ENCODE peak calls at places on chromosomes 1 and 21, in ten cellular contexts. One of them, this sample, is unnamed.

GRCh38 chr21:18249542-18250152 is 5.0 kb downstream of the CHODL start:
- DNase-seq in heart right ventricle: no peak
- DNase-seq in cardiac muscle cell: no peak
- DNase-seq in AG09309: no peak
- DNase-seq in left ventricle myocardium inferior: no peak
- DNase-seq in spleen: no peak
- DNase-seq in heart left ventricle: no peak
- DNase-seq in fibroblast of the aortic adventitia: no peak
- DNase-seq in Peyer's patch: no peak
- DNase-seq in coronary artery: no peak
- DNase-seq in this sample: no peak

GRCh38 chr1:68975534-68975933 is 478.7 kb upstream of the DEPDC1 start:
- DNase-seq in Peyer's patch: no peak
- DNase-seq in coronary artery: no peak
- DNase-seq in heart right ventricle: no peak
- DNase-seq in cardiac muscle cell: peak
- DNase-seq in heart left ventricle: no peak
- DNase-seq in fibroblast of the aortic adventitia: peak
- DNase-seq in spleen: no peak
- DNase-seq in AG09309: no peak
- DNase-seq in left ventricle myocardium inferior: no peak
- DNase-seq in this sample: no peak

GRCh38 chr1:3914911-3915310 is 14.8 kb upstream of the C1orf174 start:
- DNase-seq in Peyer's patch: peak
- DNase-seq in heart left ventricle: no peak
- DNase-seq in heart right ventricle: no peak
- DNase-seq in left ventricle myocardium inferior: no peak
- DNase-seq in AG09309: no peak
- DNase-seq in fibroblast of the aortic adventitia: no peak
- DNase-seq in spleen: no peak
- DNase-seq in cardiac muscle cell: no peak
- DNase-seq in coronary artery: no peak
- DNase-seq in this sample: no peak

GRCh38 chr1:93614550-93615200 is 67.0 kb downstream of the BCAR3 start:
- DNase-seq in heart left ventricle: no peak
- DNase-seq in cardiac muscle cell: no peak
- DNase-seq in Peyer's patch: peak
- DNase-seq in spleen: no peak
- DNase-seq in left ventricle myocardium inferior: no peak
- DNase-seq in coronary artery: no peak
- DNase-seq in AG09309: no peak
- DNase-seq in fibroblast of the aortic adventitia: peak
- DNase-seq in heart right ventricle: no peak
- DNase-seq in this sample: no peak

GRCh38 chr1:117077267-117077666 is 17.1 kb downstream of the TTF2 start:
- DNase-seq in fibroblast of the aortic adventitia: peak
- DNase-seq in cardiac muscle cell: peak
- DNase-seq in heart left ventricle: no peak
- DNase-seq in left ventricle myocardium inferior: no peak
- DNase-seq in spleen: no peak
- DNase-seq in heart right ventricle: no peak
- DNase-seq in AG09309: peak
- DNase-seq in Peyer's patch: no peak
- DNase-seq in coronary artery: no peak
- DNase-seq in this sample: no peak

GRCh38 chr1:94713472-94714141 is 106.5 kb upstream of the SLC44A3 start:
- DNase-seq in AG09309: peak
- DNase-seq in spleen: peak
- DNase-seq in cardiac muscle cell: peak
- DNase-seq in coronary artery: no peak
- DNase-seq in fibroblast of the aortic adventitia: peak
- DNase-seq in heart left ventricle: peak
- DNase-seq in heart right ventricle: peak
- DNase-seq in left ventricle myocardium inferior: peak
- DNase-seq in Peyer's patch: peak
- DNase-seq in this sample: peak

GRCh38 chr1:67611841-67612240 is 73.2 kb upstream of the GADD45A start:
- DNase-seq in heart right ventricle: no peak
- DNase-seq in spleen: no peak
- DNase-seq in Peyer's patch: no peak
- DNase-seq in heart left ventricle: no peak
- DNase-seq in coronary artery: no peak
- DNase-seq in AG09309: no peak
- DNase-seq in left ventricle myocardium inferior: no peak
- DNase-seq in cardiac muscle cell: no peak
- DNase-seq in fibroblast of the aortic adventitia: no peak
- DNase-seq in this sample: no peak

GRCh38 chr1:1962752-1963151 is 40.8 kb downstream of the CFAP74 start:
- DNase-seq in cardiac muscle cell: no peak
- DNase-seq in fibroblast of the aortic adventitia: no peak
- DNase-seq in AG09309: no peak
- DNase-seq in coronary artery: no peak
- DNase-seq in spleen: no peak
- DNase-seq in heart right ventricle: no peak
- DNase-seq in left ventricle myocardium inferior: no peak
- DNase-seq in Peyer's patch: no peak
- DNase-seq in heart left ventricle: no peak
- DNase-seq in this sample: no peak

GRCh38 chr1:92883297-92883696 is 51.5 kb downstream of the RPL5 start:
- DNase-seq in heart left ventricle: no peak
- DNase-seq in coronary artery: no peak
- DNase-seq in AG09309: no peak
- DNase-seq in heart right ventricle: no peak
- DNase-seq in fibroblast of the aortic adventitia: no peak
- DNase-seq in left ventricle myocardium inferior: no peak
- DNase-seq in cardiac muscle cell: no peak
- DNase-seq in spleen: no peak
- DNase-seq in Peyer's patch: no peak
- DNase-seq in this sample: no peak

GRCh38 chr1:32334864-32335618 is 992 bp downstream of the MARCKSL1 start:
- DNase-seq in cardiac muscle cell: peak
- DNase-seq in heart left ventricle: peak
- DNase-seq in heart right ventricle: no peak
- DNase-seq in fibroblast of the aortic adventitia: peak
- DNase-seq in Peyer's patch: peak
- DNase-seq in AG09309: no peak
- DNase-seq in coronary artery: no peak
- DNase-seq in left ventricle myocardium inferior: peak
- DNase-seq in spleen: peak
- DNase-seq in this sample: no peak

GRCh38 chr1:60949154-60949825 is 133.1 kb upstream of the NFIA start:
- DNase-seq in Peyer's patch: no peak
- DNase-seq in AG09309: no peak
- DNase-seq in heart left ventricle: no peak
- DNase-seq in fibroblast of the aortic adventitia: no peak
- DNase-seq in left ventricle myocardium inferior: no peak
- DNase-seq in spleen: no peak
- DNase-seq in cardiac muscle cell: no peak
- DNase-seq in heart right ventricle: no peak
- DNase-seq in coronary artery: no peak
- DNase-seq in this sample: no peak

GRCh38 chr1:183632964-183633363 is 2.6 kb downstream of the ARPC5 start:
- DNase-seq in Peyer's patch: no peak
- DNase-seq in left ventricle myocardium inferior: no peak
- DNase-seq in fibroblast of the aortic adventitia: no peak
- DNase-seq in spleen: no peak
- DNase-seq in heart right ventricle: no peak
- DNase-seq in AG09309: no peak
- DNase-seq in coronary artery: no peak
- DNase-seq in heart left ventricle: no peak
- DNase-seq in cardiac muscle cell: no peak
- DNase-seq in this sample: no peak

GRCh38 chr1:67149179-67149770 is 14.5 kb upstream of the C1orf141 start:
- DNase-seq in fibroblast of the aortic adventitia: peak
- DNase-seq in heart right ventricle: peak
- DNase-seq in spleen: peak
- DNase-seq in left ventricle myocardium inferior: peak
- DNase-seq in cardiac muscle cell: peak
- DNase-seq in coronary artery: no peak
- DNase-seq in Peyer's patch: peak
- DNase-seq in AG09309: peak
- DNase-seq in heart left ventricle: peak
- DNase-seq in this sample: peak

GRCh38 chr1:217373761-217374701 is 256.9 kb downstream of the GPATCH2 start:
- DNase-seq in heart left ventricle: no peak
- DNase-seq in Peyer's patch: no peak
- DNase-seq in heart right ventricle: no peak
- DNase-seq in coronary artery: no peak
- DNase-seq in fibroblast of the aortic adventitia: no peak
- DNase-seq in cardiac muscle cell: no peak
- DNase-seq in AG09309: no peak
- DNase-seq in left ventricle myocardium inferior: no peak
- DNase-seq in spleen: no peak
- DNase-seq in this sample: no peak

GRCh38 chr1:247639381-247639981 is 34.1 kb downstream of the OR2G3 start:
- DNase-seq in left ventricle myocardium inferior: peak
- DNase-seq in spleen: peak
- DNase-seq in coronary artery: no peak
- DNase-seq in Peyer's patch: peak
- DNase-seq in cardiac muscle cell: peak
- DNase-seq in AG09309: no peak
- DNase-seq in fibroblast of the aortic adventitia: peak
- DNase-seq in heart left ventricle: peak
- DNase-seq in heart right ventricle: peak
- DNase-seq in this sample: no peak
- H3K4me3 ChIP-seq in left ventricle myocardium inferior: peak
- H3K4me3 ChIP-seq in spleen: peak
- H3K4me3 ChIP-seq in coronary artery: peak
- H3K4me3 ChIP-seq in Peyer's patch: peak
- H3K4me3 ChIP-seq in cardiac muscle cell: no peak
- H3K4me3 ChIP-seq in AG09309: no peak
- H3K4me3 ChIP-seq in fibroblast of the aortic adventitia: no peak
- H3K4me3 ChIP-seq in heart left ventricle: peak
- H3K4me3 ChIP-seq in heart right ventricle: no peak
- H3K4me3 ChIP-seq in this sample: no peak

GRCh38 chr1:157951219-157951618 is 42.2 kb upstream of the KIRREL1 start:
- DNase-seq in AG09309: no peak
- DNase-seq in heart left ventricle: no peak
- DNase-seq in Peyer's patch: no peak
- DNase-seq in left ventricle myocardium inferior: no peak
- DNase-seq in cardiac muscle cell: no peak
- DNase-seq in spleen: no peak
- DNase-seq in heart right ventricle: no peak
- DNase-seq in fibroblast of the aortic adventitia: no peak
- DNase-seq in coronary artery: no peak
- DNase-seq in this sample: no peak

GRCh38 chr1:157952601-157953000 is 40.8 kb upstream of the KIRREL1 start:
- DNase-seq in fibroblast of the aortic adventitia: no peak
- DNase-seq in heart left ventricle: no peak
- DNase-seq in coronary artery: no peak
- DNase-seq in heart right ventricle: no peak
- DNase-seq in Peyer's patch: peak
- DNase-seq in spleen: no peak
- DNase-seq in cardiac muscle cell: no peak
- DNase-seq in AG09309: no peak
- DNase-seq in left ventricle myocardium inferior: no peak
- DNase-seq in this sample: no peak

GRCh38 chr1:157944666-157945280 is 48.7 kb upstream of the KIRREL1 start:
- DNase-seq in heart left ventricle: no peak
- DNase-seq in AG09309: no peak
- DNase-seq in spleen: no peak
- DNase-seq in heart right ventricle: no peak
- DNase-seq in coronary artery: no peak
- DNase-seq in cardiac muscle cell: no peak
- DNase-seq in left ventricle myocardium inferior: no peak
- DNase-seq in Peyer's patch: no peak
- DNase-seq in fibroblast of the aortic adventitia: no peak
- DNase-seq in this sample: no peak

GRCh38 chr1:157948547-157949152 is 44.8 kb upstream of the KIRREL1 start:
- DNase-seq in left ventricle myocardium inferior: peak
- DNase-seq in fibroblast of the aortic adventitia: peak
- DNase-seq in Peyer's patch: peak
- DNase-seq in coronary artery: no peak
- DNase-seq in cardiac muscle cell: peak
- DNase-seq in AG09309: no peak
- DNase-seq in heart left ventricle: peak
- DNase-seq in heart right ventricle: peak
- DNase-seq in spleen: no peak
- DNase-seq in this sample: no peak
- TF ChIP-seq CTCF in left ventricle myocardium inferior: peak
- TF ChIP-seq CTCF in fibroblast of the aortic adventitia: peak
- TF ChIP-seq CTCF in Peyer's patch: no peak
- TF ChIP-seq CTCF in coronary artery: no peak
- TF ChIP-seq CTCF in cardiac muscle cell: peak
- TF ChIP-seq CTCF in AG09309: peak
- TF ChIP-seq CTCF in heart left ventricle: peak
- TF ChIP-seq CTCF in heart right ventricle: peak
- TF ChIP-seq CTCF in spleen: peak
- TF ChIP-seq CTCF in this sample: peak

DNA sequence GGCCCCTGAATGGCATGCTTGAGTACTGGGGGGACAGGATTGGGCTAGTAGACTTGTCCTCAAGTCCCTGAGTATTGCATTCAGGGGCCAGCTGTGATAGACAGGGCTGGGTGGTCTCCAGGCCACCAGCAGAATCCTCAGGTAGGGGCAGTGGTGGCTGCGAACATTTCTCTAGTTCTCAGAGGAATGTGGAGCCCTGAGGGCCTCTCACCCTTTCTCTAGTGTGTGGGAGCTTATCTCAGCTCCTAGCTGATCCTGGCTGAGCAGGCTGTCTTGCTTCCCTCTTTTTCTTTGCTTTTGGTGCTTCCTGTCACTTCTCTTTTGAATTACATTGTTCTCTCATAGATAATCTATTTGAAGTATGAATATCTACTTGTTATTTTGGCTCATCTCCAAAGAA is 30.0 kb upstream of the PM20D1 start:
- DNase-seq in AG09309: no peak
- DNase-seq in spleen: no peak
- DNase-seq in heart right ventricle: no peak
- DNase-seq in fibroblast of the aortic adventitia: no peak
- DNase-seq in coronary artery: no peak
- DNase-seq in heart left ventricle: no peak
- DNase-seq in Peyer's patch: no peak
- DNase-seq in cardiac muscle cell: no peak
- DNase-seq in left ventricle myocardium inferior: no peak
- DNase-seq in this sample: no peak
- H3K4me3 ChIP-seq in AG09309: no peak
- H3K4me3 ChIP-seq in spleen: no peak
- H3K4me3 ChIP-seq in heart right ventricle: no peak
- H3K4me3 ChIP-seq in fibroblast of the aortic adventitia: no peak
- H3K4me3 ChIP-seq in coronary artery: no peak
- H3K4me3 ChIP-seq in heart left ventricle: no peak
- H3K4me3 ChIP-seq in Peyer's patch: no peak
- H3K4me3 ChIP-seq in cardiac muscle cell: no peak
- H3K4me3 ChIP-seq in left ventricle myocardium inferior: no peak
- H3K4me3 ChIP-seq in this sample: no peak

DNA sequence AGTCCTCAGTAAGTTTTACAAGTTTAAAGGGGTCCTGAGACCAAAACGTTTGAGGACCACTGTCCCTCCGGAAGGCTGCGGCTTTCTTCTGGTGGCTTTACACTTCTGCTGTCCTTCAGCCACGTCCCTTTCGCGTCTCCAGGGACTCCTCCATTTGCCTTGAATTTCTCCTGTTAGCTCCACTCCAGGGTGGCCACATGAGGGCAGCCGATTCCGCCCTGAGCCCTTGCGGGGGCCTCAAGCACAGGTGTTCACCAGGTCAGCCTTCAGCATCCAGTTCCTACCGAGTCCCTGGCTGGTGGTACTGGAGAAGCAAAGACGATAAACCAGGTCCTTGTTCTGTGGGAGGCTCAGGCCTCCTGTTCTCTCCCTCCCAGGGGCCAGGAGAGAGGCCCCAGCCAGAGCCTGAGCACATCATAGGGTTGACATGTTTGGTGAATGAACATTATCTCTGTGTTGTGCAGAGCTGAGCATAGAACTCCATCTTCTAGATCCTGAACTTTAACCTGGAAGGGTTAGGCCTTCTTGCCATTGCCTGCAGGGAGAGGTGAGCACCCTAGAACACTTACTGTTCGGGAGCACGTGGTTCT is 27.4 kb upstream of the COQ8A start:
- DNase-seq in AG09309: no peak
- DNase-seq in heart right ventricle: peak
- DNase-seq in left ventricle myocardium inferior: peak
- DNase-seq in Peyer's patch: peak
- DNase-seq in fibroblast of the aortic adventitia: peak
- DNase-seq in cardiac muscle cell: peak
- DNase-seq in heart left ventricle: peak
- DNase-seq in spleen: peak
- DNase-seq in coronary artery: peak
- DNase-seq in this sample: no peak
- TF ChIP-seq CTCF in AG09309: peak
- TF ChIP-seq CTCF in heart right ventricle: peak
- TF ChIP-seq CTCF in left ventricle myocardium inferior: peak
- TF ChIP-seq CTCF in Peyer's patch: no peak
- TF ChIP-seq CTCF in fibroblast of the aortic adventitia: peak
- TF ChIP-seq CTCF in cardiac muscle cell: peak
- TF ChIP-seq CTCF in heart left ventricle: peak
- TF ChIP-seq CTCF in spleen: peak
- TF ChIP-seq CTCF in coronary artery: no peak
- TF ChIP-seq CTCF in this sample: peak

This sample was measured in GM12864.